ENCODE peak calls at places on chromosomes 16 and 17, in four cellular contexts. P, A, L and O are unnamed samples.

GRCh38 chr16:87958632-87959031 is 7.4 kb downstream of the BANP start:
- DNase-seq in P (no peak), A (no peak), L (no peak), O (no peak)

GRCh38 chr17:21374455-21375161 is 1.5 kb upstream of the KCNJ12 start:
- DNase-seq in P (no peak), A (peak; percentile 55), L (no peak), O (peak; percentile 17)

GRCh38 chr16:56861092-56861610 is 3.9 kb upstream of the SLC12A3 start:
- DNase-seq in A (peak; percentile 100), P (no peak), L (no peak), O (peak; percentile 18)

GRCh38 chr16:649646-650045 is 481 bp downstream of the WDR90 start:
- DNase-seq in L (no peak), A (no peak), P (no peak), O (peak; percentile 49)

GRCh38 chr17:36628576-36628975 is 27.2 kb downstream of the MRM1 start:
- DNase-seq in A (no peak), L (no peak), P (no peak), O (no peak)

GRCh38 chr17:67272312-67273050 is 27.5 kb upstream of the HELZ start:
- DNase-seq in L (no peak), A (peak; percentile 89), P (no peak), O (peak; percentile 42)

GRCh38 chr17:49548506-49549310 is 27.0 kb upstream of the NXPH3 start:
- DNase-seq in L (no peak), A (peak; percentile 78), P (no peak), O (peak; percentile 47)

GRCh38 chr17:74968361-74968780 is 4.2 kb downstream of the HID1 start:
- DNase-seq in L (no peak), A (no peak), P (no peak), O (no peak)

GRCh38 chr17:75783069-75783783 is 1.4 kb upstream of the UNK start:
- DNase-seq in P (no peak), A (peak; percentile 46), L (no peak), O (peak; percentile 87)

GRCh38 chr16:87060026-87060986 is 256.9 kb downstream of the C16orf95 start:
- DNase-seq in L (no peak), A (peak; percentile 47), P (no peak), O (peak; percentile 67)

GRCh38 chr17:40417258-40417608 is 463 bp downstream of the TOP2A start:
- DNase-seq in L (no peak), P (no peak), A (peak; percentile 56), O (no peak)

GRCh38 chr16:728131-728889 is 1.4 kb downstream of the HAGHL start:
- DNase-seq in L (peak; percentile 62), P (no peak), A (peak; percentile 83), O (peak; percentile 93)

GRCh38 chr17:50559674-50560184 is 786 bp upstream of the CACNA1G start:
- DNase-seq in L (no peak), A (peak; percentile 70), P (no peak), O (peak; percentile 44)